ENCODE peak calls at places on chromosome 11, in four cellular contexts. One of them, this sample, is unnamed. For H3K4me1, the result is how much of the 10 kb centered on the place peaks cover.

GRCh38 chr11:42957831-42958230 is 354.0 kb upstream of the API5 start:
- DNase-seq in Peyer's patch: no peak
- DNase-seq in heart left ventricle: no peak
- DNase-seq in heart right ventricle: no peak
- DNase-seq in this sample: no peak

GRCh38 chr11:133163463-133164419 is 368.6 kb downstream of the OPCML start:
- DNase-seq in Peyer's patch: no peak
- DNase-seq in heart left ventricle: no peak
- DNase-seq in heart right ventricle: peak
- DNase-seq in this sample: no peak

GRCh38 chr11:74325649-74326645 is 14.5 kb upstream of the P4HA3 start:
- DNase-seq in Peyer's patch: no peak
- DNase-seq in heart left ventricle: peak
- DNase-seq in heart right ventricle: peak
- DNase-seq in this sample: no peak

GRCh38 chr11:109707411-109707810 is 285.4 kb downstream of the C11orf87 start:
- DNase-seq in Peyer's patch: no peak
- DNase-seq in heart left ventricle: no peak
- DNase-seq in heart right ventricle: no peak
- DNase-seq in this sample: no peak

GRCh38 chr11:121018746-121019145 is 5.2 kb upstream of the TBCEL start:
- DNase-seq in Peyer's patch: no peak
- DNase-seq in heart left ventricle: no peak
- DNase-seq in heart right ventricle: no peak
- DNase-seq in this sample: no peak

GRCh38 chr11:132913886-132914285 is 618.4 kb downstream of the OPCML start:
- DNase-seq in Peyer's patch: no peak
- DNase-seq in heart left ventricle: no peak
- DNase-seq in heart right ventricle: no peak
- DNase-seq in this sample: no peak

GRCh38 chr11:69364901-69365300 is 70.9 kb downstream of the MYEOV start:
- DNase-seq in Peyer's patch: no peak
- DNase-seq in heart left ventricle: no peak
- DNase-seq in heart right ventricle: no peak
- DNase-seq in this sample: no peak

GRCh38 chr11:20156280-20156875 is 3.9 kb downstream of the DBX1 start:
- DNase-seq in Peyer's patch: peak
- DNase-seq in heart left ventricle: no peak
- DNase-seq in heart right ventricle: no peak
- DNase-seq in this sample: no peak

GRCh38 chr11:97883086-97883485 is 1137.7 kb upstream of the CNTN5 start:
- DNase-seq in Peyer's patch: no peak
- DNase-seq in heart left ventricle: no peak
- DNase-seq in heart right ventricle: no peak
- DNase-seq in this sample: no peak

GRCh38 chr11:8229299-8230177 is 34.1 kb downstream of the LMO1 start:
- DNase-seq in Peyer's patch: no peak
- DNase-seq in heart left ventricle: peak
- DNase-seq in heart right ventricle: peak
- DNase-seq in this sample: peak

GRCh38 chr11:62604460-62605130 is 2.9 kb upstream of the MTA2 start:
- DNase-seq in Peyer's patch: no peak
- DNase-seq in heart left ventricle: no peak
- DNase-seq in heart right ventricle: no peak
- DNase-seq in this sample: no peak

GRCh38 chr11:95245038-95245437 is 14.0 kb upstream of the SESN3 start:
- DNase-seq in Peyer's patch: no peak
- DNase-seq in heart left ventricle: no peak
- DNase-seq in heart right ventricle: no peak
- DNase-seq in this sample: peak

GRCh38 chr11:130829801-130830562 is 86.3 kb downstream of the SNX19 start:
- DNase-seq in Peyer's patch: no peak
- DNase-seq in heart left ventricle: peak
- DNase-seq in heart right ventricle: peak
- DNase-seq in this sample: no peak

GRCh38 chr11:100403817-100404216 is 283.3 kb upstream of the ARHGAP42 start:
- DNase-seq in Peyer's patch: no peak
- DNase-seq in heart left ventricle: no peak
- DNase-seq in heart right ventricle: no peak
- DNase-seq in this sample: no peak

GRCh38 chr11:87819141-87819540 is 356.1 kb downstream of the RAB38 start:
- DNase-seq in Peyer's patch: no peak
- DNase-seq in heart left ventricle: no peak
- DNase-seq in heart right ventricle: no peak
- DNase-seq in this sample: no peak

GRCh38 chr11:80702264-80702663 is 1261.4 kb upstream of the TENM4 start:
- DNase-seq in Peyer's patch: no peak
- DNase-seq in heart left ventricle: no peak
- DNase-seq in heart right ventricle: no peak
- DNase-seq in this sample: no peak

GRCh38 chr11:83864412-83865057 is 578.4 kb upstream of the CCDC90B start:
- DNase-seq in Peyer's patch: no peak
- DNase-seq in heart left ventricle: no peak
- DNase-seq in heart right ventricle: no peak
- DNase-seq in this sample: no peak

GRCh38 chr11:35112056-35112845 is 26.7 kb upstream of the CD44 start:
- DNase-seq in Peyer's patch: no peak
- DNase-seq in heart left ventricle: no peak
- DNase-seq in heart right ventricle: no peak
- DNase-seq in this sample: no peak

GRCh38 chr11:21037836-21038235 is 368.4 kb downstream of the NELL1 start:
- DNase-seq in Peyer's patch: no peak
- DNase-seq in heart left ventricle: no peak
- DNase-seq in heart right ventricle: no peak
- DNase-seq in this sample: no peak

GRCh38 chr11:2797181-2797711 is 88.3 kb downstream of the CDKN1C start:
- DNase-seq in Peyer's patch: peak
- DNase-seq in heart left ventricle: peak
- DNase-seq in heart right ventricle: no peak
- DNase-seq in this sample: peak

GRCh38 chr11:6225024-6225423 is 9.4 kb downstream of the FHIP1B start:
- DNase-seq in Peyer's patch: no peak
- DNase-seq in heart left ventricle: no peak
- DNase-seq in heart right ventricle: no peak
- DNase-seq in this sample: no peak

GRCh38 chr11:102157219-102157618 is 47.0 kb downstream of the YAP1 start:
- DNase-seq in Peyer's patch: no peak
- DNase-seq in heart left ventricle: no peak
- DNase-seq in heart right ventricle: peak
- DNase-seq in this sample: no peak

GRCh38 chr11:3115321-3115720 is 49.8 kb downstream of the OSBPL5 start:
- DNase-seq in Peyer's patch: no peak
- DNase-seq in heart left ventricle: no peak
- DNase-seq in heart right ventricle: no peak
- DNase-seq in this sample: no peak

GRCh38 chr11:10982695-10983492 is 125.0 kb upstream of the ZBED5 start:
- DNase-seq in Peyer's patch: no peak
- DNase-seq in heart left ventricle: no peak
- DNase-seq in heart right ventricle: no peak
- DNase-seq in this sample: no peak

GRCh38 chr11:1463056-1463455 is 23.5 kb downstream of the MOB2 start:
- DNase-seq in Peyer's patch: no peak
- DNase-seq in heart left ventricle: no peak
- DNase-seq in heart right ventricle: no peak
- DNase-seq in this sample: no peak

GRCh38 chr11:705646-706438 is at the start of gene EPS8L2:
- DNase-seq in Peyer's patch: peak
- DNase-seq in heart left ventricle: peak
- DNase-seq in heart right ventricle: no peak
- DNase-seq in this sample: peak

GRCh38 chr11:43962383-43962969 is 20.0 kb downstream of the C11orf96 start:
- DNase-seq in Peyer's patch: no peak
- DNase-seq in heart left ventricle: no peak
- DNase-seq in heart right ventricle: no peak
- DNase-seq in this sample: no peak

GRCh38 chr11:4085575-4085974 is 9.0 kb upstream of the RRM1 start:
- DNase-seq in Peyer's patch: no peak
- DNase-seq in heart left ventricle: no peak
- DNase-seq in heart right ventricle: no peak
- DNase-seq in this sample: no peak

GRCh38 chr11:67026941-67027340 is 4.0 kb downstream of the SYT12 start:
- DNase-seq in Peyer's patch: no peak
- DNase-seq in heart left ventricle: no peak
- DNase-seq in heart right ventricle: no peak
- DNase-seq in this sample: no peak
- H3K4me1 ChIP-seq in Peyer's patch: under half
- H3K4me1 ChIP-seq in heart left ventricle: under half
- H3K4me1 ChIP-seq in heart right ventricle: under half
- H3K4me1 ChIP-seq in this sample: under half

GRCh38 chr11:66480116-66480938 is at the start of gene DPP3:
- DNase-seq in Peyer's patch: peak
- DNase-seq in heart left ventricle: peak
- DNase-seq in heart right ventricle: peak
- DNase-seq in this sample: peak
- TF ChIP-seq CTCF in Peyer's patch: no peak
- TF ChIP-seq CTCF in heart left ventricle: no peak
- TF ChIP-seq CTCF in heart right ventricle: no peak
- TF ChIP-seq CTCF in this sample: no peak

DNA sequence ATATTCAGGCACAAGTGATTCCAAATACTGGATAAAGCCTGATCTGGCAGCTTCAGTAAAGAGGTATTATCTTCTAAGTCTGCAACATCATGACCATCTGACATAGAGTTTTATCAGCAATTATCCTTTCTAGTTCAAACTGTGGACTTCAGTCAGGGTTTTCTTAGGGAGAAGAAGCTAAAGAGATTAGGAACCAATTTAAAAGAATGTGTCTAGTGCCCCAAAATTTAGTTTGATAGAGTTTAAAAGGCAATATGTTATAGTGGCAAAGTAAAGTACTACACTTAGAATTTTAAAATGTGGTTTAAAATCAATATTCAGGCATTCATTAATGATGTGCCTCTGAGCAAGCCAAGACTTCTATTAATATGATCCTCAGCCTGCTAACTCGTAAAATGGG is 5.4 kb downstream of the PAK1 start:
- DNase-seq in Peyer's patch: no peak
- DNase-seq in heart left ventricle: no peak
- DNase-seq in heart right ventricle: no peak
- DNase-seq in this sample: no peak
- H3K4me1 ChIP-seq in Peyer's patch: under half
- H3K4me1 ChIP-seq in heart left ventricle: under half
- H3K4me1 ChIP-seq in heart right ventricle: under half
- H3K4me1 ChIP-seq in this sample: under half

DNA sequence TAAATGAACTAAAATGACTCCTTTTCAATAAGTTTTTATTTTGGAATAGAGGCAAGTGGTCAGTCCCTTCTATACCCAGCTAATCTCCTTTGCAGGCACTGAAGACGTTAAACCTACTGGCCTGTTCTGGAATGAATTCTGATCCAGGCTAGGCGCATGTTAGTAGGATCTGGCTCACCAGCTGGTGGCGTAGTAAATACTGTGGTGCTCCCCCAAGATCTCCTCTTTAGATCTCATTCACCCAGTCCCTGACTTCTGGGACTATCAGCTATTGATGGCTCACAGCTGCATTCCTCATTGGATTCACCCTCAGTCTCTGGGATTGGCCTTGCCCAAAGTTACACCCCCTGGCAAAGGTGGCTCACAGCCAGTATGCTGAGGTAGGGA is 173.6 kb upstream of the DDI1 start:
- DNase-seq in Peyer's patch: no peak
- DNase-seq in heart left ventricle: no peak
- DNase-seq in heart right ventricle: no peak
- DNase-seq in this sample: no peak
- TF ChIP-seq CTCF in Peyer's patch: no peak
- TF ChIP-seq CTCF in heart left ventricle: no peak
- TF ChIP-seq CTCF in heart right ventricle: no peak
- TF ChIP-seq CTCF in this sample: no peak

GRCh38 chr11:82056450-82056849 is 677.2 kb downstream of the FAM181B start:
- DNase-seq in Peyer's patch: no peak
- DNase-seq in heart left ventricle: no peak
- DNase-seq in heart right ventricle: no peak
- DNase-seq in this sample: no peak
- H3K4me1 ChIP-seq in Peyer's patch: under half
- H3K4me1 ChIP-seq in heart left ventricle: under half
- H3K4me1 ChIP-seq in heart right ventricle: under half
- H3K4me1 ChIP-seq in this sample: under half

DNA sequence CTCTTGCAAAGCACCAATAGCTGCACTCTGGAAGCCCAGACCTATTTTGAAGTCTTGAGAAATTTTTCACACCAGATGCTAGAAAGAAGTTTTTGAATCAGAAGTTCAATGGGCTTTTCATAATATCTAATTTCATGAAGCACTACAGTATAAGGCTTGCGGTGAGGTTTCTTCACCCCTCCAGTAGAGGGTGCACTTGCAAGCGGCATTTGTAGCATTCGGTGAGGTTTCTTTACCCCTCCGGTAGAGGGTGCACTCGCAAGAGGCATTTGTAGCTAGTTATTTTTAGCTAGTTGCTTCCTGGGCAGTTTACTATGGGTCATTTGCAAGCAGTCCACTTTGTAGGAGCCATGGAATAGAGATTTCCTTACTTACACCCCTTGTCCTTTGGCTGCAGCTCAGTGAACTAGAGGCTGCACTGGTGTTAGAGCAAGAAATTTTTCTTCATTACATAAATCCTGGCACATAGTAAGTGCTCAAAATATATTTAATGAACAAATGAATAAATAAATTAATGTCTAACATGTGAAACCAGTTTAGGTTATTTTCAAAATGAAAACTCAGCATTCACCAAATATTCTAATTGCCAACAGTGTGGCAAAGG is 7.8 kb upstream of the NOX4 start:
- DNase-seq in Peyer's patch: no peak
- DNase-seq in heart left ventricle: no peak
- DNase-seq in heart right ventricle: no peak
- DNase-seq in this sample: no peak
- TF ChIP-seq CTCF in Peyer's patch: no peak
- TF ChIP-seq CTCF in heart left ventricle: no peak
- TF ChIP-seq CTCF in heart right ventricle: no peak
- TF ChIP-seq CTCF in this sample: no peak

GRCh38 chr11:117076941-117077659 is 21.1 kb downstream of the SIK3 start:
- DNase-seq in Peyer's patch: no peak
- DNase-seq in heart left ventricle: no peak
- DNase-seq in heart right ventricle: no peak
- DNase-seq in this sample: no peak

GRCh38 chr11:117080370-117080769 is 17.9 kb downstream of the SIK3 start:
- DNase-seq in Peyer's patch: no peak
- DNase-seq in heart left ventricle: no peak
- DNase-seq in heart right ventricle: no peak
- DNase-seq in this sample: no peak

GRCh38 chr11:117084992-117085391 is 13.2 kb downstream of the SIK3 start:
- DNase-seq in Peyer's patch: no peak
- DNase-seq in heart left ventricle: no peak
- DNase-seq in heart right ventricle: no peak
- DNase-seq in this sample: no peak

GRCh38 chr11:117083011-117083940 is 15.0 kb downstream of the SIK3 start:
- DNase-seq in Peyer's patch: no peak
- DNase-seq in heart left ventricle: no peak
- DNase-seq in heart right ventricle: no peak
- DNase-seq in this sample: no peak

GRCh38 chr11:117081908-117082307 is 16.3 kb downstream of the SIK3 start:
- DNase-seq in Peyer's patch: no peak
- DNase-seq in heart left ventricle: no peak
- DNase-seq in heart right ventricle: no peak
- DNase-seq in this sample: no peak
- H3K4me1 ChIP-seq in Peyer's patch: under half
- H3K4me1 ChIP-seq in heart left ventricle: half or more
- H3K4me1 ChIP-seq in heart right ventricle: under half
- H3K4me1 ChIP-seq in this sample: under half